ENCODE peak calls at places on chromosomes 2 and 18, in four cellular contexts. D is left ventricle myocardium inferior, N is tibial nerve, W is esophagus muscularis mucosa. O is an unnamed sample.
A peak's percentile ranks its signal among the peaks of the same experiment; 100 is the strongest.

GRCh38 chr2:100321181-100321880 is 970 bp downstream of the LONRF2 start:
- DNase-seq in D (peak; percentile 25), N (no peak), W (no peak), O (no peak)

GRCh38 chr2:218857371-218858137 is 2.1 kb upstream of the WNT6 start:
- DNase-seq in D (no peak), N (no peak), W (no peak), O (no peak)

GRCh38 chr2:159053186-159054031 is 85.0 kb downstream of the TANC1 start:
- DNase-seq in D (no peak), N (no peak), W (no peak), O (no peak)

GRCh38 chr2:33298233-33298632 is 178.2 kb upstream of the RASGRP3 start:
- DNase-seq in D (no peak), N (no peak), W (no peak), O (no peak)

GRCh38 chr18:70418551-70419311 is 129.9 kb downstream of the SOCS6 start:
- DNase-seq in D (no peak), N (no peak), W (no peak), O (no peak)

GRCh38 chr18:55404136-55404810 is 183.7 kb downstream of the TCF4 start:
- DNase-seq in D (no peak), N (no peak), W (no peak), O (no peak)

GRCh38 chr2:216717491-216717901 is 22.1 kb upstream of the IGFBP5 start:
- DNase-seq in D (no peak), N (no peak), W (no peak), O (no peak)

GRCh38 chr2:68434981-68435380 is 32.1 kb downstream of the FBXO48 start:
- DNase-seq in D (no peak), N (no peak), W (peak; percentile 81), O (no peak)

GRCh38 chr18:37554399-37554787 is 11.2 kb downstream of the CELF4 start:
- DNase-seq in D (no peak), N (no peak), W (no peak), O (no peak)

GRCh38 chr2:176002684-176003225 is 688 bp upstream of the LNPK start:
- DNase-seq in D (no peak), N (no peak), W (no peak), O (no peak)

GRCh38 chr18:79904357-79905147 is 46.9 kb downstream of the SLC66A2 start:
- DNase-seq in D (no peak), N (no peak), W (no peak), O (no peak)

GRCh38 chr2:146317959-146318358 is 1526.9 kb upstream of the ACVR2A start:
- DNase-seq in D (no peak), N (no peak), W (no peak), O (no peak)

GRCh38 chr2:131402320-131403049 is 38.5 kb upstream of the RAB6D start:
- DNase-seq in D (no peak), N (no peak), W (peak; percentile 74), O (no peak)

GRCh38 chr2:26245231-26245732 is 543 bp downstream of the HADHB start:
- DNase-seq in D (peak; percentile 27), N (no peak), W (no peak), O (peak; percentile 66)

GRCh38 chr18:44464401-44465185 is 216.1 kb upstream of the SETBP1 start:
- DNase-seq in D (no peak), N (no peak), W (no peak), O (no peak)

GRCh38 chr2:159362816-159363251 is 76.3 kb upstream of the WDSUB1 start:
- DNase-seq in D (no peak), N (no peak), W (no peak), O (no peak)

GRCh38 chr18:23134780-23135678 is at the start of gene CABLES1:
- DNase-seq in D (peak; percentile 54), N (peak; percentile 49), W (no peak), O (no peak)

GRCh38 chr2:37560241-37560848 is 111.1 kb downstream of the CDC42EP3 start:
- DNase-seq in D (no peak), N (no peak), W (peak; percentile 12), O (no peak)

GRCh38 chr2:107669335-107669734 is 157.4 kb upstream of the RGPD4 start:
- DNase-seq in D (no peak), N (no peak), W (no peak), O (no peak)

GRCh38 chr2:49033394-49033793 is 120.9 kb downstream of the FSHR start:
- DNase-seq in D (no peak), N (no peak), W (peak; percentile 62), O (no peak)

GRCh38 chr18:23933407-23933806 is 81.1 kb upstream of the TTC39C start:
- DNase-seq in D (no peak), N (no peak), W (no peak), O (no peak)

GRCh38 chr2:29262681-29263260 is 147.6 kb downstream of the CLIP4 start:
- DNase-seq in D (no peak), N (no peak), W (no peak), O (no peak)

GRCh38 chr2:10522726-10523405 is 74.7 kb upstream of the ODC1 start:
- DNase-seq in D (no peak), N (no peak), W (no peak), O (no peak)

GRCh38 chr2:54701029-54701428 is 22.4 kb upstream of the EML6 start:
- DNase-seq in D (no peak), N (no peak), W (no peak), O (no peak)

GRCh38 chr2:170715932-170716777 is 1.0 kb downstream of the SP5 start:
- DNase-seq in D (no peak), N (no peak), W (peak; percentile 72), O (no peak)
- H3K27me3 ChIP-seq in D (peaks cover 100% of the 10 kb centered on the region), N (no peaks in the 10 kb centered on the region), W (peaks cover 57% of the 10 kb centered on the region), O (peaks cover 11% of the 10 kb centered on the region)

GRCh38 chr2:239286901-239287300 is 113.9 kb downstream of the HDAC4 start:
- DNase-seq in D (no peak), N (peak; percentile 9), W (no peak), O (no peak)

GRCh38 chr2:239285932-239286230 is 114.9 kb downstream of the HDAC4 start:
- DNase-seq in D (no peak), N (no peak), W (no peak), O (no peak)

GRCh38 chr2:239283288-239283945 is 117.4 kb downstream of the HDAC4 start:
- DNase-seq in D (no peak), N (peak; percentile 10), W (no peak), O (no peak)

GRCh38 chr2:239283961-239284801 is 116.6 kb downstream of the HDAC4 start:
- DNase-seq in D (no peak), N (peak; percentile 9), W (no peak), O (no peak)

DNA sequence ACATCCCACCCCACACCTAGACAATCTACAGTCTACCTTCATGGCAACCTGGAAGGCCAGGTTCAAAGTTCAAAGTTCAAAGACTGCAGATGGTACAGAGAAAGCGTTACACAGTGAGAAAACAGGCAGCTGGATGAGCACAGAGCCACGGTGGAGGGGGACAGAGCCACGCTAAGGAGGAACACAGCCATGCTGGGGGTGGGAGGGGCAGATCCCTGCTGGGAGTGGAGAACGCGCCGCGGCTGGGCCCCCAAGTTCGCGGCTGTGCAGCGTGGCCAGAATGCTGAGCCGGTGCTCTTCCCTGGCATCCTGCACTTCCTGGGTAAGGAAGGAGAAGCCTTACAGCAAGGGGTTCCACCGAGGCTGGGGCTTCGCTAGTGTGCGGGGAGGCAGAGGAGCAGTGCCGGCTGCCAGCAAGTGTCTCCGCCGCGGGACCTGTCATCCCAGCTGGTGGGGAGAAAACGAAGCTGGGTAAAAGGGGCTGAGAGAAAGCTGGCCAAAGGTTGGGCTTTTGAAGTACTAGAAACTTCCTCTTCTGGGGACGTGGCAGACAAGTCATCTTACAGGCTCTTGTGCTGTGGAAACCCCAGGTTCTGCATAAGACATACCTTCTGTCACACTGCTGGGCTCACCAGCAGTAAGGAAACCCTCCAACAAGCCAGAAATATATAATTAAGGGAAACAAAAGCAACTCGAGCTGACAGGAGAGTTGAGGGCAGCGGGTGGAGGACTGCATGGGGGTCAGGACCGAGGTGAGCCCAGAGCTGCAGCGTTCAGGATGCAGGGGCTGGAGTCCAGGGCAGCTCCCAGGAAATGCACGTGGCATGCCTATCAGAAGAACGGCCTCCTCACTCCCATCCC is 115.5 kb downstream of the HDAC4 start:
- DNase-seq in D (peak; percentile 9), N (peak; percentile 12), W (no peak), O (no peak)
- H3K4me1 ChIP-seq in D (peaks cover 75% of the 10 kb centered on the region), N (peaks cover 49% of the 10 kb centered on the region), W (peaks cover 62% of the 10 kb centered on the region), O (peaks cover 35% of the 10 kb centered on the region)

GRCh38 chr2:240818293-240818542 is 1.8 kb downstream of the KIF1A start:
- DNase-seq in D (no peak), N (no peak), W (no peak), O (no peak)
- H3K4me3 ChIP-seq in D (no peak overlapping the region), N (no peak overlapping the region), W (no peak overlapping the region), O (no peak overlapping the region)

DNA sequence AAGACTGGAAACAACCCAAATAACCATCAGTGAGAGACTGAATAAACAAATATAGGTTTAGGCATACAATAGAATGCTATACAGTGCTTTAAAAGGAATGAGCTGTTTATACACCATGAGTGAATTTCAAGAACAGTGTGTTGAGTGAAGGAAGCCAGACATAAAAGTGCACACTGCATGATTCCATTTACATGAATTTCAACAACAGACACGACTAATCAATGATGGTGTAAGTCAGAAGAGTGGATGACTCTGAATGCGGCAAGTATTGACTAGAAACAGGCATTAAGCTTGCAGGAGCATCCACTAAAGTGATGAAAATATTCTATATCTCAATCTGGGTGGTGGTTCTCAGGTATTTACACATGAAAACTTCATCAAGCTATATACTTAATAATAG is 142.7 kb upstream of the SLC39A10 start:
- DNase-seq in D (no peak), N (no peak), W (no peak), O (no peak)
- H3K27me3 ChIP-seq in D (no peaks in the 10 kb centered on the region), N (no peaks in the 10 kb centered on the region), W (no peaks in the 10 kb centered on the region), O (no peaks in the 10 kb centered on the region)

DNA sequence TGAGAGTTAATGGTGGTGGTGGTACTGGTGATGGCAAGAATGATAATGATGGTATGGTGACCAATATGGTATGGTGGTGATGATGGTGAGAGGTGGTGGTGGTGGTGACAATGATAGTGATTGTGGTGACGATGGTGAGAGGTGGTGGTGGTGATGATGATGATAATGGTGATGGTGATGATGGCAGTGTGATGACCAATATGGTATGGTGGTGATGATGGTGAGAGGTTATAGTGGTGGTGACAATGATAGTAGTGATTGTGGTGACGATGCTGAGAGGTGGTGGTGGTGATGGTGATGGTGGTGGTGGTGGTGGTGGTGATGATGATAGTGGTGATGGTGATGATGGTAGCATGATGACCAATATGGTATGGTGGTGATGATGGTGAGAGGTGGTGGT is 169.2 kb downstream of the GBX2 start:
- DNase-seq in D (no peak), N (no peak), W (no peak), O (no peak)
- H3K4me1 ChIP-seq in D (no peaks in the 10 kb centered on the region), N (no peaks in the 10 kb centered on the region), W (no peaks in the 10 kb centered on the region), O (no peaks in the 10 kb centered on the region)

GRCh38 chr2:30421551-30422436 is 25.3 kb upstream of the LCLAT1 start:
- DNase-seq in D (no peak), N (no peak), W (no peak), O (peak; percentile 44)

GRCh38 chr2:30424231-30424630 is 22.8 kb upstream of the LCLAT1 start:
- DNase-seq in D (no peak), N (no peak), W (no peak), O (no peak)

GRCh38 chr2:30421026-30421425 is 26.0 kb upstream of the LCLAT1 start:
- DNase-seq in D (no peak), N (no peak), W (no peak), O (peak; percentile 19)

GRCh38 chr2:30425326-30425725 is 21.7 kb upstream of the LCLAT1 start:
- DNase-seq in D (no peak), N (no peak), W (no peak), O (no peak)

DNA sequence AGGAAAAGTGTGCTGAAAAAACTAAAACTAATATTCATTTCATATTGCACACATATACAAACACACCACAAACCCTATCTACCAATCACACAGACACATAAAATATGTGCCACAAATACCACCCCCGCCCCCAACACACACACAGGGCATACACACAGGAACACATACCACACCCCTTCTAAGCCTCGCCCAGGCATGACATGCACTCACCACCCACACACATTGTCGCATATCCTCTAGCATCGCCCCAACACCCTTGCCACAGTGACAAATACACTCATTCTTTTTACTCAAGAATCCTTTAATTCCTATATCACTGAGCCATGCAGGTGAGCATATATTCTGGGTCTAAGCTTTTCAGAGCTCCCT is 24.6 kb upstream of the LCLAT1 start:
- DNase-seq in D (peak; percentile 29), N (no peak), W (no peak), O (peak; percentile 19)
- H3K4me3 ChIP-seq in D (peak overlapping the region; percentile 44), N (no peak overlapping the region), W (no peak overlapping the region), O (peak overlapping the region; percentile 32)

O was measured in naive thymus-derived CD4-positive, alpha-beta T cell.